ENCODE peak calls at places on chromosomes 1 and 21, in six cellular contexts. One of them, this sample, is unnamed.

GRCh38 chr1:187226396-187226795 is 397.6 kb downstream of the PLA2G4A start:
- DNase-seq in NB4: no peak
- DNase-seq in A549: no peak
- DNase-seq in stomach: no peak
- DNase-seq in ovary: no peak
- DNase-seq in heart left ventricle: no peak
- DNase-seq in this sample: no peak

GRCh38 chr1:207032528-207033017 is at the start of gene C1orf116:
- DNase-seq in NB4: no peak
- DNase-seq in A549: peak
- DNase-seq in stomach: peak
- DNase-seq in ovary: no peak
- DNase-seq in heart left ventricle: no peak
- DNase-seq in this sample: no peak

GRCh38 chr1:202622388-202622787 is 87.9 kb downstream of the SYT2 start:
- DNase-seq in NB4: no peak
- DNase-seq in A549: no peak
- DNase-seq in stomach: no peak
- DNase-seq in ovary: no peak
- DNase-seq in heart left ventricle: no peak
- DNase-seq in this sample: no peak

GRCh38 chr1:161166669-161167548 is 683 bp downstream of the PPOX start:
- DNase-seq in NB4: peak
- DNase-seq in A549: no peak
- DNase-seq in stomach: no peak
- DNase-seq in ovary: no peak
- DNase-seq in heart left ventricle: no peak
- DNase-seq in this sample: no peak

GRCh38 chr1:61588736-61589381 is 136.1 kb downstream of the TM2D1 start:
- DNase-seq in NB4: peak
- DNase-seq in A549: peak
- DNase-seq in stomach: peak
- DNase-seq in ovary: no peak
- DNase-seq in heart left ventricle: peak
- DNase-seq in this sample: no peak

GRCh38 chr1:156596426-156596825 is 4.8 kb downstream of the NAXE start:
- DNase-seq in NB4: no peak
- DNase-seq in A549: no peak
- DNase-seq in stomach: no peak
- DNase-seq in ovary: no peak
- DNase-seq in heart left ventricle: no peak
- DNase-seq in this sample: no peak

GRCh38 chr1:23558140-23558871 is 995 bp downstream of the ID3 start:
- DNase-seq in NB4: peak
- DNase-seq in A549: no peak
- DNase-seq in stomach: peak
- DNase-seq in ovary: peak
- DNase-seq in heart left ventricle: peak
- DNase-seq in this sample: peak

GRCh38 chr1:107750364-107750959 is 214.5 kb downstream of the VAV3 start:
- DNase-seq in NB4: peak
- DNase-seq in A549: peak
- DNase-seq in stomach: peak
- DNase-seq in ovary: no peak
- DNase-seq in heart left ventricle: no peak
- DNase-seq in this sample: peak

GRCh38 chr1:195604287-195604686 is 1004.0 kb downstream of the KCNT2 start:
- DNase-seq in NB4: no peak
- DNase-seq in A549: no peak
- DNase-seq in stomach: no peak
- DNase-seq in ovary: no peak
- DNase-seq in heart left ventricle: no peak
- DNase-seq in this sample: no peak

GRCh38 chr1:183218981-183219621 is 33.0 kb downstream of the LAMC2 start:
- DNase-seq in NB4: peak
- DNase-seq in A549: no peak
- DNase-seq in stomach: peak
- DNase-seq in ovary: peak
- DNase-seq in heart left ventricle: peak
- DNase-seq in this sample: peak

GRCh38 chr1:225598847-225599246 is 54.1 kb downstream of the ENAH start:
- DNase-seq in NB4: no peak
- DNase-seq in A549: no peak
- DNase-seq in stomach: no peak
- DNase-seq in ovary: no peak
- DNase-seq in heart left ventricle: no peak
- DNase-seq in this sample: no peak

GRCh38 chr1:158046726-158047510 is 53.5 kb downstream of the KIRREL1 start:
- DNase-seq in NB4: no peak
- DNase-seq in A549: no peak
- DNase-seq in stomach: no peak
- DNase-seq in ovary: no peak
- DNase-seq in heart left ventricle: no peak
- DNase-seq in this sample: no peak

GRCh38 chr1:100322436-100323211 is 29.7 kb upstream of the CDC14A start:
- DNase-seq in NB4: no peak
- DNase-seq in A549: peak
- DNase-seq in stomach: no peak
- DNase-seq in ovary: no peak
- DNase-seq in heart left ventricle: no peak
- DNase-seq in this sample: no peak

GRCh38 chr1:11719313-11720032 is 16.5 kb upstream of the AGTRAP start:
- DNase-seq in NB4: peak
- DNase-seq in A549: no peak
- DNase-seq in stomach: peak
- DNase-seq in ovary: peak
- DNase-seq in heart left ventricle: peak
- DNase-seq in this sample: peak

GRCh38 chr1:24417681-24418080 is 2.1 kb downstream of the NIPAL3 start:
- DNase-seq in NB4: no peak
- DNase-seq in A549: no peak
- DNase-seq in stomach: no peak
- DNase-seq in ovary: no peak
- DNase-seq in heart left ventricle: no peak
- DNase-seq in this sample: no peak

GRCh38 chr1:76865696-76866291 is 1.5 kb upstream of the ST6GALNAC5 start:
- DNase-seq in NB4: no peak
- DNase-seq in A549: no peak
- DNase-seq in stomach: no peak
- DNase-seq in ovary: no peak
- DNase-seq in heart left ventricle: no peak
- DNase-seq in this sample: no peak

GRCh38 chr1:157173900-157174410 is 35.8 kb upstream of the ETV3 start:
- DNase-seq in NB4: no peak
- DNase-seq in A549: no peak
- DNase-seq in stomach: no peak
- DNase-seq in ovary: no peak
- DNase-seq in heart left ventricle: no peak
- DNase-seq in this sample: no peak

GRCh38 chr21:39319251-39319756 is 5.9 kb upstream of the BRWD1 start:
- DNase-seq in NB4: no peak
- DNase-seq in A549: no peak
- DNase-seq in stomach: no peak
- DNase-seq in ovary: no peak
- DNase-seq in heart left ventricle: peak
- DNase-seq in this sample: peak

GRCh38 chr1:212482352-212483153 is 49.8 kb downstream of the NENF start:
- DNase-seq in NB4: no peak
- DNase-seq in A549: peak
- DNase-seq in stomach: no peak
- DNase-seq in ovary: no peak
- DNase-seq in heart left ventricle: no peak
- DNase-seq in this sample: no peak

GRCh38 chr1:181396171-181396670 is 87.1 kb upstream of the CACNA1E start:
- DNase-seq in NB4: no peak
- DNase-seq in A549: no peak
- DNase-seq in stomach: no peak
- DNase-seq in ovary: no peak
- DNase-seq in heart left ventricle: no peak
- DNase-seq in this sample: no peak

GRCh38 chr1:6447016-6447817 is 18.8 kb downstream of the TNFRSF25 start:
- DNase-seq in NB4: no peak
- DNase-seq in A549: no peak
- DNase-seq in stomach: no peak
- DNase-seq in ovary: no peak
- DNase-seq in heart left ventricle: no peak
- DNase-seq in this sample: no peak

GRCh38 chr1:110508038-110508437 is 10.9 kb downstream of the KCNA10 start:
- DNase-seq in NB4: peak
- DNase-seq in A549: no peak
- DNase-seq in stomach: peak
- DNase-seq in ovary: no peak
- DNase-seq in heart left ventricle: peak
- DNase-seq in this sample: peak

GRCh38 chr1:235739124-235739523 is 89.5 kb upstream of the GNG4 start:
- DNase-seq in NB4: no peak
- DNase-seq in A549: no peak
- DNase-seq in stomach: peak
- DNase-seq in ovary: no peak
- DNase-seq in heart left ventricle: no peak
- DNase-seq in this sample: no peak

GRCh38 chr1:30514137-30514654 is 209.2 kb downstream of the MATN1 start:
- DNase-seq in NB4: no peak
- DNase-seq in A549: no peak
- DNase-seq in stomach: peak
- DNase-seq in ovary: no peak
- DNase-seq in heart left ventricle: no peak
- DNase-seq in this sample: no peak

GRCh38 chr1:33586111-33586510 is 113.7 kb downstream of the ZSCAN20 start:
- DNase-seq in NB4: no peak
- DNase-seq in A549: no peak
- DNase-seq in stomach: no peak
- DNase-seq in ovary: no peak
- DNase-seq in heart left ventricle: no peak
- DNase-seq in this sample: no peak

GRCh38 chr1:117239467-117239866 is 28.7 kb upstream of the VTCN1 start:
- DNase-seq in NB4: no peak
- DNase-seq in A549: no peak
- DNase-seq in stomach: no peak
- DNase-seq in ovary: no peak
- DNase-seq in heart left ventricle: no peak
- DNase-seq in this sample: no peak

GRCh38 chr1:6870571-6870970 is 85.3 kb downstream of the CAMTA1 start:
- DNase-seq in NB4: no peak
- DNase-seq in A549: no peak
- DNase-seq in stomach: no peak
- DNase-seq in ovary: no peak
- DNase-seq in heart left ventricle: no peak
- DNase-seq in this sample: no peak

GRCh38 chr1:194300340-194300739 is 1113.9 kb upstream of the B3GALT2 start:
- DNase-seq in NB4: no peak
- DNase-seq in A549: no peak
- DNase-seq in stomach: no peak
- DNase-seq in ovary: no peak
- DNase-seq in heart left ventricle: no peak
- DNase-seq in this sample: no peak
- TF ChIP-seq POLR2A in NB4: no peak
- TF ChIP-seq POLR2A in A549: no peak
- TF ChIP-seq POLR2A in stomach: no peak
- TF ChIP-seq POLR2A in ovary: no peak
- TF ChIP-seq POLR2A in heart left ventricle: no peak
- TF ChIP-seq POLR2A in this sample: no peak

GRCh38 chr1:220089650-220090556 is at the start of gene BPNT1:
- DNase-seq in NB4: peak
- DNase-seq in A549: peak
- DNase-seq in stomach: peak
- DNase-seq in ovary: peak
- DNase-seq in heart left ventricle: peak
- DNase-seq in this sample: peak

GRCh38 chr1:220093361-220094015 is 444 bp upstream of the IARS2 start:
- DNase-seq in NB4: no peak
- DNase-seq in A549: no peak
- DNase-seq in stomach: no peak
- DNase-seq in ovary: no peak
- DNase-seq in heart left ventricle: no peak
- DNase-seq in this sample: no peak

GRCh38 chr1:220099826-220100225 is 5.9 kb downstream of the IARS2 start:
- DNase-seq in NB4: no peak
- DNase-seq in A549: no peak
- DNase-seq in stomach: no peak
- DNase-seq in ovary: no peak
- DNase-seq in heart left ventricle: no peak
- DNase-seq in this sample: no peak

GRCh38 chr1:220092694-220093093 is 1.2 kb upstream of the IARS2 start:
- DNase-seq in NB4: no peak
- DNase-seq in A549: no peak
- DNase-seq in stomach: no peak
- DNase-seq in ovary: no peak
- DNase-seq in heart left ventricle: no peak
- DNase-seq in this sample: no peak

DNA sequence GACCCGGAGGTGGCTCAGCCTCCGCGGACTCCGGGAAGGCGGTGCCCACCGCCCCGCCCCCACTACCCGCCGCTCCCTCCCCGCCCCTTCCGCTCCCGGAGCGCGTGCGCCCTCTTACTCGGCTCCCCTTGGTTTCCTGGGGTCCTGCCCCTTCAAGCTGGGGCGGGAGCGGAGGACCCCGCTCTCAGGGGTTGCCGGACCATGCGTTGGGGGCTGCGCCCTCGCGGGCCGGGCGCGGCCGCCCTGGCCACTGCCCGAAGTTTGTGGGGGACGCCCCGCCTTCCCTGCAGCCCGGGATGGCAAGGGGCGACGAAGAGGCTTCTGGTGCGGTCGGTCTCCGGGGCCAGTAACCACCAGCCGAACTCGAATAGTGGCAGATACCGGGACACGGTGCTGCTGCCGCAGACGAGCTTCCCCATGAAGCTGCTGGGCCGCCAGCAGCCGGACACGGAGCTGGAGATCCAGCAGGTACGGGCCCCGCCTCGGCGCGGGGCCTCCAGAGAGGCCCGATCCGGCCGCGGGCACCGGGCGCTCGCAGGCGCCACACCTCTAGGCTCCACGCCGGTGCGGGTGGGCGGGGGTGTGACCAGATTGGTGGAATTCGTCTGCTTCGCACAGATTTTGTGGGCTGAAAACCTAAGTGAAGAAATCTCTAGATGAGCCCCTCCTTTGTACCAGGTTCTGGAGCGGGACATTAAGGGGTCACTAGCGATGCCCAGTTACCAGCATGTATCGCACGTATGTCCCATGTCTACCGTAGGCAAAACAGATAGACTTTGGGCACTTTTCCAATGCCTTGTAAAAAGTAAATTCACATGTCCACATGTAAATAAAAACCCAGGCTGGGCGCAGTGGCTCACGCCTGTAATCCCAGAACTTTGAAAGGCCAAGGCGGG is at the start of gene IARS2:
- DNase-seq in NB4: peak
- DNase-seq in A549: peak
- DNase-seq in stomach: peak
- DNase-seq in ovary: peak
- DNase-seq in heart left ventricle: peak
- DNase-seq in this sample: peak
- TF ChIP-seq POLR2A in NB4: peak
- TF ChIP-seq POLR2A in A549: peak
- TF ChIP-seq POLR2A in stomach: no peak
- TF ChIP-seq POLR2A in ovary: no peak
- TF ChIP-seq POLR2A in heart left ventricle: no peak
- TF ChIP-seq POLR2A in this sample: no peak

GRCh38 chr1:20265243-20265642 is 25.4 kb upstream of the VWA5B1 start:
- DNase-seq in NB4: no peak
- DNase-seq in A549: no peak
- DNase-seq in stomach: no peak
- DNase-seq in ovary: no peak
- DNase-seq in heart left ventricle: peak
- DNase-seq in this sample: no peak
- TF ChIP-seq POLR2A in NB4: no peak
- TF ChIP-seq POLR2A in A549: no peak
- TF ChIP-seq POLR2A in stomach: no peak
- TF ChIP-seq POLR2A in ovary: no peak
- TF ChIP-seq POLR2A in heart left ventricle: no peak
- TF ChIP-seq POLR2A in this sample: no peak

GRCh38 chr1:154869351-154870116 is 547 bp downstream of the KCNN3 start:
- DNase-seq in NB4: no peak
- DNase-seq in A549: no peak
- DNase-seq in stomach: no peak
- DNase-seq in ovary: peak
- DNase-seq in heart left ventricle: peak
- DNase-seq in this sample: no peak
- TF ChIP-seq POLR2A in NB4: no peak
- TF ChIP-seq POLR2A in A549: no peak
- TF ChIP-seq POLR2A in stomach: no peak
- TF ChIP-seq POLR2A in ovary: no peak
- TF ChIP-seq POLR2A in heart left ventricle: no peak
- TF ChIP-seq POLR2A in this sample: no peak